ENCODE peak calls at places on chromosomes 16 and 17, in seven cellular contexts. D is fibroblast of pulmonary artery, X is AG10803, B is cardiac fibroblast, L is neural progenitor cell, H is brain microvascular endothelial cell, Z is mucosa of descending colon. V is an unnamed sample.

GRCh38 chr16:56113223-56113622 is 78.1 kb upstream of the GNAO1 start:
- DNase-seq in Z (no peak), H (no peak), D (no peak), X (no peak), L (no peak), B (no peak), V (no peak)

GRCh38 chr16:78122774-78123315 is 23.4 kb downstream of the WWOX start:
- DNase-seq in B (peak), H (peak), D (peak), L (peak), Z (no peak), X (peak), V (peak)

GRCh38 chr17:68704897-68705296 is 103.7 kb upstream of the FAM20A start:
- DNase-seq in L (no peak), X (peak), B (peak), H (no peak), D (no peak), Z (no peak), V (no peak)

GRCh38 chr16:495127-495748 is 32.3 kb upstream of the CAPN15 start:
- DNase-seq in H (peak), Z (peak), X (peak), L (peak), D (peak), B (peak), V (no peak)

GRCh38 chr17:76000016-76000754 is 470 bp upstream of the CDK3 start:
- DNase-seq in L (peak), H (peak), X (no peak), Z (peak), B (peak), D (peak), V (peak)

GRCh38 chr16:77212736-77213541 is 13.7 kb downstream of the SYCE1L start:
- DNase-seq in Z (peak), H (no peak), B (peak), L (peak), X (no peak), D (peak), V (peak)

GRCh38 chr17:78387982-78388941 is 9.8 kb downstream of the PGS1 start:
- DNase-seq in B (peak), L (no peak), H (no peak), Z (no peak), X (no peak), D (peak), V (peak)

GRCh38 chr17:68562736-68563135 is 38.4 kb downstream of the FAM20A start:
- DNase-seq in B (no peak), D (no peak), H (no peak), L (no peak), X (peak), Z (no peak), V (no peak)

GRCh38 chr17:56939869-56940484 is 20.9 kb downstream of the COIL start:
- DNase-seq in L (peak), B (peak), D (peak), Z (no peak), X (peak), H (no peak), V (peak)

GRCh38 chr17:1709403-1709891 is 730 bp downstream of the TLCD2 start:
- DNase-seq in H (no peak), X (peak), B (no peak), Z (no peak), L (peak), D (no peak), V (no peak)

GRCh38 chr17:1916339-1916738 is 86.5 kb downstream of the RPA1 start:
- DNase-seq in X (no peak), D (no peak), L (no peak), B (no peak), H (no peak), Z (no peak), V (no peak)

GRCh38 chr16:75114179-75114945 is 2.2 kb downstream of the LDHD start:
- DNase-seq in X (no peak), L (no peak), Z (no peak), H (no peak), D (no peak), B (no peak), V (no peak)

GRCh38 chr16:60217787-60218186 is 1483.7 kb upstream of the GOT2 start:
- DNase-seq in D (no peak), B (no peak), Z (no peak), H (no peak), X (no peak), L (no peak), V (no peak)

GRCh38 chr17:31571124-31571892 is 179.8 kb downstream of the RAB11FIP4 start:
- DNase-seq in L (no peak), H (peak), B (peak), Z (no peak), D (peak), X (peak), V (no peak)

GRCh38 chr16:27259710-27260109 is 8.9 kb downstream of the NSMCE1 start:
- DNase-seq in L (peak), Z (no peak), H (no peak), X (no peak), D (no peak), B (no peak), V (no peak)

GRCh38 chr17:78315355-78316114 is 44.3 kb downstream of the SOCS3 start:
- DNase-seq in L (no peak), B (peak), H (peak), X (peak), Z (peak), D (peak), V (no peak)

GRCh38 chr16:2026461-2027023 is at the start of gene NHERF2:
- DNase-seq in H (no peak), Z (peak), D (no peak), L (peak), X (no peak), B (no peak), V (peak)

GRCh38 chr17:29219378-29220047 is 27.1 kb upstream of the CRYBA1 start:
- DNase-seq in H (peak), Z (peak), X (peak), D (peak), B (peak), L (peak), V (no peak)

GRCh38 chr17:46178550-46179198 is 14.6 kb downstream of the KANSL1 start:
- DNase-seq in B (no peak), H (peak), D (peak), L (no peak), X (no peak), Z (no peak), V (no peak)

GRCh38 chr17:81244358-81245023 is 5.4 kb downstream of the NDUFAF8 start:
- DNase-seq in D (no peak), L (no peak), Z (no peak), B (no peak), H (no peak), X (no peak), V (no peak)

GRCh38 chr17:61499632-61500031 is 47.4 kb downstream of the TBX4 start:
- DNase-seq in Z (no peak), H (no peak), X (no peak), B (no peak), D (no peak), L (no peak), V (no peak)

DNA sequence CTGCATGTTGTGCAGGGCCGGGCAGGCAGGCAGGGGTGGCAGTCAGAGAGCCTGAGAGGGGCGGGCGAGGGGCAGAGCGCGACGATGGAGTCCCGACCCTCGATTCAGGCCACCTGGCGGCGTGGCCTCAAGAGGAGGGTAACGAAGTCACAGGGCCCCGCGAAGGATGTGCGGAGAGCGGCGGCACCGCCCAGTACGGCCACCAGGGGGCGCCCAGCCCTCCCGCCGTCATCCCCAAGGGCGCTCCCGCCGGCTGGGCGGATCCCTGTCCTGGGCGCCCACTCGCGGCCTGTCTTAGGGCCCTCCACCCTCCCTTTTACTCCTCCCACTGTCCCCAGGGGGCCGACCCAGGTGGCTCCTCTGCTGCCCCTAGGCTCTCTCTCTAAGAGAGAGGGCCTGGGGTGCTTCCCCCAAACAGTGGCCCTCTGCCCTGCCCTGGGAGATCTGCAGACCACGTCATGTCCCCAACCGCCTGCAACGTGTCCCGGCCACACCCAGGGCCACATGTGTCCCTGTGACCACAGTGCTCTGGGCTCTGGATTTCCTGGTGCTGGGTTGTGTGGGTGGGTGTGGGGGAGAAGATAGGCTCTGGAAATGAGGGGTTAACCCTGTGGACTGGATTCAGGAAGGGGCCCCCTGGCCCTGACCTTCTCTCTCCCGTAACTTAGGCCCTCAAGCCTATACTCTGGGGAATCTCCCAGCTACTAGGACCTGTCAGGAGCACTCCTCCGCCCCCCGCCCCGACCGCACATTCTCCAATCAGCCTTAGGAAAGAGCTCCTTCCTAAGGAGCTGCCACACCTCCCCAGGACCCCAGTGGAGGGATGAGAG is 5.9 kb downstream of the DPEP2 start:
- DNase-seq in X (peak), L (peak), B (peak), H (peak), Z (peak), D (peak), V (peak)
- H3K4me3 ChIP-seq in X (peak), L (no peak), B (peak), H (peak), Z (no peak), D (peak), V (peak)

DNA sequence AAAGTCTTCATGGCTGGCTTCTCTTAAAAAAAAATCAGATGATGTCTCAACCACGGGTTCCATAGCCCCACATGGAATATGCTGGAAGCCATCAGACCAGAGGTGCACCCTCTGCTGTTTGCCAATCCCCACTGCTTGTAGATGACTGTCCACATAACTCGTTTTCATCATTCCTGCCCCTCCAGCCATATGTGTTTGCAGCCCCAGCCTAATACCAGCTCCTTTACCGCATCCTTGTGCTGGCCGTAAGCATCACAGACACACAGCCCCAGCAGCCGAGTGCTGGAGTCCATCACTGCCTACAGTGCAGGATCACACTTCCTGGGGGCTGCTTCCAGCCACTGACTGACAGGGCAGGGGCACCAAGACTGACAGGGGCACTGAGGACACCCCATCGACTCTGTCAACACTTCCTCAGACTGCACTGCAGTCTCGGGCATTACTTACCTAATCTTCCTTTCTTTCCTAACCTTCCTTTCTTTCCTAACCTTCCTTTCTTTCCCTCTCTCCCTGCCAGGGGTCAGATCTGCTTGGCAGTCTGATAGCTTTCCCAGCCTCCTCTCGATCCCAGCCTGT is 5.0 kb downstream of the RCVRN start:
- DNase-seq in B (peak), L (no peak), H (no peak), Z (no peak), D (no peak), X (peak), V (no peak)
- TF ChIP-seq CTCF in B (no peak), L (no peak), H (no peak), Z (no peak), D (no peak), X (peak), V (no peak)

DNA sequence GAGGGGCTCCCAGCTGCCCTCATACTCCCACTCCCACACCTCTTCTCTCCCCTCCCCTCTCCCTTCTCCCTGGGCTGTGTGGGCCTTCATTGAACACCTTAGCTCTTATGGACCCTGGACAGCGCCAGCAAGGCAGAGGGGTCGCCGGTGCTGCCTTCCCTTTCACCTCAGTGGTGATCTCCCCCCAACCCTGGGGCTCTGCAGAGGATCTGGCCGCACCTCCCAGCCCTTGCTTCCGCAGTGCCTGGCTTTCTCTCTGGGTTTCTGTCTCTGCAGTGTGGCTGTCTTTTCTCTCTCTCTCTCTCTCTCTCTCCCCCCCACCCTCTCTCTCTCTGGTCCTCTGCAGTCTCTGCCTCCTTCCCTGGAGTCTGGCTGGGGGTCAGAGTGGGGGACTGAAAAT is 1.2 kb downstream of the SEZ6L2 start:
- DNase-seq in H (no peak), B (no peak), Z (no peak), L (peak), D (no peak), X (no peak), V (no peak)
- H3K4me3 ChIP-seq in H (no peak), B (no peak), Z (no peak), L (peak), D (no peak), X (no peak), V (no peak)

DNA sequence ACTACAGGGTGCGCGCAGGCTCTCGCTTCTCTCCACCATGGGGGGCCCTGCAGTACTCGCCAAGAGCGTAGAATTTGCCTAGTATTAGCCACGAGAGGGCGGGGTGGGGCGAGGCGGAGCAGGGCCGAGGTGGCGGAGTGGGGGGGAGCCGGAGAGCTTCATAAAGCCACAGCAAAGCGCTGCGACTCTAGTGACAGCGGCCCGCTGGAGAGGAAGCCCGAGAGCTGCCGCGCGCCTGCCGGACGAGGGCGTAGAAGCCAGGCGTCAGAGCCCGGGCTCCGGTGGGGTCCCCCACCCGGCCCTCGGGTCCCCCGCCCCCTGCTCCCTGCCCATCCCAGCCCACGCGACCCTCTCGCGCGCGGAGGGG is at the start of gene TBX21:
- DNase-seq in Z (peak), L (peak), H (no peak), D (no peak), B (peak), X (peak), V (peak)
- TF ChIP-seq CTCF in Z (no peak), L (peak), H (peak), D (no peak), B (no peak), X (peak), V (peak)

GRCh38 chr17:35073183-35073790 is 9.8 kb upstream of the RFFL start:
- DNase-seq in L (no peak), H (no peak), Z (no peak), B (no peak), D (no peak), X (no peak), V (no peak)

GRCh38 chr17:35063514-35064223 is at the start of gene RFFL:
- DNase-seq in X (peak), L (peak), Z (peak), B (peak), H (peak), D (peak), V (peak)

GRCh38 chr17:35065880-35066279 is 2.4 kb upstream of the RFFL start:
- DNase-seq in L (no peak), B (no peak), X (no peak), Z (no peak), D (no peak), H (no peak), V (no peak)

GRCh38 chr17:35069311-35069710 is 5.8 kb upstream of the RFFL start:
- DNase-seq in B (peak), X (peak), D (peak), Z (no peak), L (no peak), H (peak), V (no peak)

GRCh38 chr17:35068249-35068648 is 4.7 kb upstream of the RFFL start:
- DNase-seq in H (no peak), Z (no peak), B (no peak), L (no peak), X (no peak), D (no peak), V (no peak)
- H3K4me3 ChIP-seq in H (no peak), Z (no peak), B (no peak), L (no peak), X (no peak), D (no peak), V (no peak)

DNA sequence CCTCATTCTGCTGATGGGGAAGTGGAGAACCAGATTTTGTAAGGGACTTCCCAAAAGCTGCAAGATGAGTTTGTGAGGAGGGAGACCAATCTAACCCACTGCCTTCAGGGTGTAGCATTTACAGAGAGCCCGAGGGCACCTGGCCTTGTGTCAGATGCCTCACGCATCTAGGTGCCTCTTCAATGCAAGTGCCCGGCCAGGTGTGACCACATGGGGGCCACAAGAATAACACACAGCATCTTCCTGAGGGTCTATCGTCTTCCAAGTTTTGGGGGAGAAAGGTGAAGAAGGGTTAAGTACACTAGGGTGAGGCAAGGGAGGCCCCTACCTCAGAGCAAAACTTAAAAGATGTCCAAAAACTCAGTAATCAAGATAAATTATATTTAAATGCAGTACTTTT is 401.7 kb upstream of the CDH5 start:
- DNase-seq in D (no peak), H (no peak), Z (no peak), L (no peak), X (no peak), B (no peak), V (no peak)
- TF ChIP-seq CTCF in D (no peak), H (peak), Z (no peak), L (no peak), X (no peak), B (no peak), V (no peak)

DNA sequence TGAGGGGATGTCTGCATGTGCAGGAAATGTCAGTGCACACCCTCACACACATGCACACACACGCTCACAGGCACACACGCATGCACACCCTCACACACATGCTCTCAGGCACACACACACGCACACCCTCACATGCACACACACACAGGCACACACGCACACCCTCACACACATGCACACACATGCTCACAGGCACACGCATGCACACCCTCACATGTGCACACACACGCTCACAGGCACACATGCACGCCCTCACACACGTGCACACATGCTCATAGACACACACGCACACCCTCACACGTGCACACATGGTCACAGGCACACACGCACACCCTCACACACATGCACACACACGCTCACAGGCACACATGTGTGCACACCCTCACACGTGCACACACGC is 77.6 kb upstream of the ZNF469 start:
- DNase-seq in L (no peak), Z (no peak), B (no peak), X (no peak), H (no peak), D (no peak), V (no peak)
- H3K4me3 ChIP-seq in L (no peak), Z (no peak), B (no peak), X (peak), H (no peak), D (no peak), V (no peak)

V was measured in GM06990.